ENCODE peak calls at places on chromosomes 5 and 9, in four cellular contexts. D is IMR-90, W is trophoblast cell, X is mesendoderm. J is an unnamed sample.

GRCh38 chr9:113600477-113600851 is 136.9 kb downstream of the RGS3 start:
- DNase-seq in D (no peak), W (no peak), X (no peak), J (no peak)

GRCh38 chr9:38162332-38162985 is 93.4 kb upstream of the SHB start:
- DNase-seq in D (no peak), W (no peak), X (no peak), J (no peak)

GRCh38 chr5:143933434-143933833 is 121.5 kb downstream of the HMHB1 start:
- DNase-seq in D (no peak), W (peak; percentile 89), X (peak; percentile 76), J (no peak)

GRCh38 chr9:87640385-87640795 is 85.5 kb upstream of the CTSL start:
- DNase-seq in D (peak; percentile 13), W (no peak), X (no peak), J (no peak)

GRCh38 chr5:8188874-8189588 is 320.1 kb downstream of the MTRR start:
- DNase-seq in D (peak; percentile 1), W (no peak), X (no peak), J (no peak)

GRCh38 chr9:130240410-130241197 is 25.0 kb upstream of the HMCN2 start:
- DNase-seq in D (peak; percentile 71), W (peak; percentile 75), X (peak; percentile 87), J (peak; percentile 72)

GRCh38 chr9:38062498-38063362 is 6.3 kb downstream of the SHB start:
- DNase-seq in D (peak; percentile 84), W (no peak), X (no peak), J (no peak)

GRCh38 chr9:21684831-21685362 is 117.5 kb upstream of the MTAP start:
- DNase-seq in D (peak; percentile 87), W (no peak), X (peak; percentile 58), J (no peak)

GRCh38 chr5:141914154-141914743 is 9.4 kb upstream of the DELE1 start:
- DNase-seq in D (no peak), W (peak; percentile 60), X (peak; percentile 50), J (peak; percentile 81)

GRCh38 chr5:145521523-145521922 is 313.6 kb downstream of the PRELID2 start:
- DNase-seq in D (no peak), W (no peak), X (no peak), J (no peak)

GRCh38 chr5:36635721-36636390 is 29.4 kb downstream of the SLC1A3 start:
- DNase-seq in D (no peak), W (peak; percentile 99), X (peak; percentile 63), J (no peak)

GRCh38 chr9:91245432-91246313 is 116.0 kb downstream of the AUH start:
- DNase-seq in D (peak; percentile 57), W (no peak), X (no peak), J (no peak)

GRCh38 chr9:109414125-109414785 is 83.9 kb downstream of the PTPN3 start:
- DNase-seq in D (no peak), W (peak; percentile 42), X (peak; percentile 37), J (peak; percentile 54)

GRCh38 chr9:79651251-79651795 is 79.6 kb downstream of the TLE4 start:
- DNase-seq in D (no peak), W (no peak), X (no peak), J (no peak)

GRCh38 chr9:95504053-95504963 is 12.5 kb downstream of the PTCH1 start:
- DNase-seq in D (peak; percentile 72), W (no peak), X (peak; percentile 92), J (peak; percentile 76)

GRCh38 chr5:73917433-73917832 is 291.4 kb downstream of the ARHGEF28 start:
- DNase-seq in D (no peak), W (no peak), X (no peak), J (no peak)

GRCh38 chr9:89922099-89922498 is 317.3 kb downstream of the GADD45G start:
- DNase-seq in D (no peak), W (no peak), X (no peak), J (no peak)

GRCh38 chr5:139470821-139471300 is at the start of gene SMIM33:
- DNase-seq in D (no peak), W (no peak), X (no peak), J (no peak)

GRCh38 chr5:43685271-43685950 is 82.4 kb downstream of the NNT start:
- DNase-seq in D (peak; percentile 65), W (no peak), X (no peak), J (no peak)

GRCh38 chr9:85041737-85042136 is 372.2 kb downstream of the NTRK2 start:
- DNase-seq in D (no peak), W (no peak), X (no peak), J (no peak)

GRCh38 chr9:88387035-88387732 is 1.1 kb upstream of the SPIN1 start:
- DNase-seq in D (peak; percentile 55), W (peak; percentile 59), X (peak; percentile 70), J (no peak)

GRCh38 chr9:3906437-3907213 is 380.8 kb upstream of the RFX3 start:
- DNase-seq in D (peak; percentile 95), W (peak; percentile 92), X (peak; percentile 18), J (no peak)

GRCh38 chr5:43034591-43034968 is 5.5 kb downstream of the ANXA2R start:
- DNase-seq in D (peak; percentile 85), W (no peak), X (peak; percentile 88), J (peak; percentile 48)

GRCh38 chr5:11563822-11564221 is 340.4 kb downstream of the CTNND2 start:
- DNase-seq in D (no peak), W (no peak), X (peak; percentile 9), J (no peak)

GRCh38 chr9:109232449-109232848 is 65.4 kb upstream of the FRRS1L start:
- DNase-seq in D (peak; percentile 61), W (peak; percentile 50), X (no peak), J (no peak)

GRCh38 chr5:54807421-54807820 is 178.0 kb downstream of the ESM1 start:
- DNase-seq in D (peak; percentile 86), W (peak; percentile 77), X (peak; percentile 29), J (no peak)

GRCh38 chr5:7078901-7079300 is 317.0 kb upstream of the ADCY2 start:
- DNase-seq in D (no peak), W (peak; percentile 19), X (peak; percentile 81), J (peak; percentile 55)

GRCh38 chr9:85230081-85230480 is 511.7 kb downstream of the AGTPBP1 start:
- DNase-seq in D (no peak), W (no peak), X (no peak), J (no peak)

GRCh38 chr5:173318881-173319609 is 9.2 kb downstream of the STC2 start:
- DNase-seq in D (no peak), W (peak; percentile 21), X (no peak), J (no peak)

GRCh38 chr9:8338742-8339425 is 539.3 kb upstream of the DMAC1 start:
- DNase-seq in D (no peak), W (no peak), X (no peak), J (no peak)

GRCh38 chr9:134210908-134211810 is 46.8 kb upstream of the RNU6ATAC start:
- DNase-seq in D (no peak), W (no peak), X (no peak), J (no peak)

GRCh38 chr5:161846731-161847130 is 1.2 kb upstream of the GABRA1 start:
- DNase-seq in D (no peak), W (no peak), X (peak; percentile 93), J (peak; percentile 80)

GRCh38 chr5:144352732-144353317 is 182.2 kb downstream of the KCTD16 start:
- DNase-seq in D (no peak), W (no peak), X (no peak), J (no peak)

GRCh38 chr5:124054564-124054963 is 542.6 kb downstream of the CSNK1G3 start:
- DNase-seq in D (no peak), W (no peak), X (no peak), J (no peak)

GRCh38 chr5:137304227-137304874 is 194.8 kb downstream of the SPOCK1 start:
- DNase-seq in D (no peak), W (no peak), X (no peak), J (no peak)

GRCh38 chr9:127557998-127558546 is 54.0 kb upstream of the STXBP1 start:
- DNase-seq in D (no peak), W (no peak), X (no peak), J (no peak)
- H2BK5ac ChIP-seq in D (peak overlapping the region; percentile 64), W (peak overlapping the region; percentile 90), X (no peak overlapping the region), J (no peak overlapping the region)

GRCh38 chr9:129237195-129237611 is 59.1 kb upstream of the IER5L start:
- DNase-seq in D (peak; percentile 65), W (no peak), X (peak; percentile 59), J (no peak)
- H3K9ac ChIP-seq in D (no peak overlapping the region), W (no peak overlapping the region), X (peak overlapping the region; percentile 22), J (no peak overlapping the region)

GRCh38 chr9:127814619-127815511 is 12.2 kb downstream of the FPGS start:
- DNase-seq in D (no peak), W (no peak), X (no peak), J (peak; percentile 26)

GRCh38 chr9:127815512-127816361 is 13.1 kb downstream of the FPGS start:
- DNase-seq in D (no peak), W (no peak), X (no peak), J (peak; percentile 24)

GRCh38 chr9:127816728-127817127 is 14.0 kb downstream of the FPGS start:
- DNase-seq in D (no peak), W (no peak), X (no peak), J (no peak)

GRCh38 chr9:127817881-127818434 is 15.3 kb downstream of the FPGS start:
- DNase-seq in D (no peak), W (no peak), X (no peak), J (no peak)

GRCh38 chr9:127816362-127816725 is 13.7 kb downstream of the FPGS start:
- DNase-seq in D (no peak), W (no peak), X (no peak), J (no peak)
- H2BK5ac ChIP-seq in D (no peak overlapping the region), W (no peak overlapping the region), X (no peak overlapping the region), J (no peak overlapping the region)

GRCh38 chr9:93814561-93814960 is 140.6 kb downstream of the BARX1 start:
- DNase-seq in D (no peak), W (no peak), X (no peak), J (peak; percentile 52)
- H3K9ac ChIP-seq in D (no peak overlapping the region), W (no peak overlapping the region), X (no peak overlapping the region), J (no peak overlapping the region)

GRCh38 chr5:56346717-56347116 is 113.6 kb upstream of the ANKRD55 start:
- DNase-seq in D (no peak), W (peak; percentile 37), X (no peak), J (no peak)
- H2BK5ac ChIP-seq in D (peak overlapping the region; percentile 93), W (peak overlapping the region; percentile 14), X (no peak overlapping the region), J (no peak overlapping the region)

GRCh38 chr5:177365845-177366527 is 8.3 kb downstream of the RGS14 start:
- DNase-seq in D (no peak), W (no peak), X (no peak), J (no peak)
- H3K9ac ChIP-seq in D (peak overlapping the region; percentile 54), W (no peak overlapping the region), X (peak overlapping the region; percentile 90), J (no peak overlapping the region)

J was measured in H9.